ENCODE peak calls at places on chromosomes 4 and X, in four cellular contexts. K is IMR-90; E is CD8-positive, alpha-beta memory T cell; F is ovary. U is an unnamed sample. For H3K4me1, the result is how much of the 10 kb centered on the place peaks cover.

GRCh38 chr4:104064650-104065577 is 345.1 kb upstream of the TACR3 start:
- DNase-seq in K (no peak), E (no peak), F (peak), U (peak)

GRCh38 chr4:41541697-41542096 is 3.7 kb downstream of the LIMCH1 start:
- DNase-seq in K (no peak), E (no peak), F (no peak), U (no peak)

GRCh38 chr4:6730603-6731300 is 14.8 kb downstream of the BLOC1S4 start:
- DNase-seq in K (no peak), E (no peak), F (no peak), U (no peak)

GRCh38 chr4:91116861-91117260 is 989.7 kb downstream of the CCSER1 start:
- DNase-seq in K (no peak), E (no peak), F (no peak), U (peak)

GRCh38 chr4:139609647-139610046 is 53.6 kb upstream of the SETD7 start:
- DNase-seq in K (peak), E (no peak), F (no peak), U (peak)

GRCh38 chrX:153571159-153571908 is 27.6 kb downstream of the CCNQ start:
- DNase-seq in K (no peak), E (no peak), F (no peak), U (no peak)

GRCh38 chr4:145812902-145813301 is 125.7 kb downstream of the ZNF827 start:
- DNase-seq in K (no peak), E (no peak), F (no peak), U (no peak)

GRCh38 chr4:53777244-53777984 is 186.1 kb upstream of the LNX1 start:
- DNase-seq in K (peak), E (no peak), F (no peak), U (no peak)

GRCh38 chr4:165124488-165124887 is 11.8 kb upstream of the TMEM192 start:
- DNase-seq in K (no peak), E (no peak), F (no peak), U (no peak)

GRCh38 chrX:13126785-13127184 is 82.4 kb upstream of the FAM9C start:
- DNase-seq in K (no peak), E (no peak), F (no peak), U (no peak)

GRCh38 chr4:138035781-138036258 is 206.3 kb downstream of the SLC7A11 start:
- DNase-seq in K (peak), E (no peak), F (no peak), U (peak)

GRCh38 chr4:2295535-2296442 is 33.9 kb upstream of the MXD4 start:
- DNase-seq in K (no peak), E (no peak), F (no peak), U (no peak)

GRCh38 chrX:51148848-51149247 is 183.8 kb upstream of the NUDT10 start:
- DNase-seq in K (no peak), E (no peak), F (peak), U (peak)

GRCh38 chr4:55087016-55087929 is 38.1 kb downstream of the KDR start:
- DNase-seq in K (no peak), E (no peak), F (no peak), U (no peak)

GRCh38 chr4:98630804-98631454 is 27.5 kb downstream of the TSPAN5 start:
- DNase-seq in K (peak), E (no peak), F (no peak), U (peak)

GRCh38 chrX:54838583-54838982 is 31.0 kb downstream of the MAGED2 start:
- DNase-seq in K (no peak), E (no peak), F (no peak), U (no peak)

GRCh38 chr4:145930592-145930991 is 8.0 kb downstream of the ZNF827 start:
- DNase-seq in K (no peak), E (no peak), F (no peak), U (no peak)

DNA sequence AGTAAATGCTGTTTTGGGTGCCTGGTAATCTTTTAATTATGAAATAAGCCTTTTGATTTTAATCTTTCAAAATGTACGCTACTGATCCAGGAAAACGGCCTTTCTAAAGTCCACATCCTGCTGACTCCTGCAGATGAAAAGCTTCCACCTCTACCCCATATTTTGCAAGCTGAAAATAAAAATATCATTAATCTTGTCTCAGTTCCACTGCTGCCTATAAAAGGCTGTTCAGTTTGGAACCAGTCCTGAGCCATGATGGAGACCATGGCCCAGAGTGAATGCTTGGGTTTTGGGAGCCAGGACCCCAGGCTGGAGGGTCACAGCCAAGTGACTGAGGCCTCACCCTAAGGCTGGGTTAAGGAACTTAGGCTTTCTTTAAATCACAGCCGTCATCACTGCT is 110.8 kb downstream of the AFF1 start:
- DNase-seq in K (no peak), E (no peak), F (no peak), U (no peak)
- H3K4me1 ChIP-seq in K (under half), E (under half), F (under half), U (under half)

GRCh38 chrX:107723501-107723900 is 52.1 kb downstream of the TSC22D3 start:
- DNase-seq in K (no peak), E (no peak), F (no peak), U (no peak)
- H3K27ac ChIP-seq in K (no peak), E (no peak), F (no peak), U (no peak)

GRCh38 chr4:15651682-15652081 is 3.5 kb downstream of the FBXL5 start:
- DNase-seq in K (peak), E (no peak), F (no peak), U (no peak)
- H3K4me1 ChIP-seq in K (under half), E (half or more), F (under half), U (under half)

GRCh38 chr4:185811509-185812364 is at the start of gene SORBS2:
- DNase-seq in K (peak), E (no peak), F (no peak), U (peak)
- H3K27ac ChIP-seq in K (no peak), E (no peak), F (no peak), U (no peak)

GRCh38 chr4:57065730-57066482 is 44.3 kb downstream of the IGFBP7 start:
- DNase-seq in K (peak), E (no peak), F (no peak), U (no peak)
- H3K4me1 ChIP-seq in K (under half), E (under half), F (under half), U (under half)